ENCODE peak calls at places on chromosome 12, in four cellular contexts. Z is fibroblast of the aortic adventitia, R is DND-41, C is suprapubic skin. M is an unnamed sample.

GRCh38 chr12:103877288-103877687 is 36.3 kb upstream of the NT5DC3 start:
- DNase-seq in C (no peak), R (no peak), Z (no peak), M (peak; percentile 49)

GRCh38 chr12:124210991-124211577 is 83.8 kb upstream of the RFLNA start:
- DNase-seq in C (no peak), R (no peak), Z (no peak), M (no peak)

GRCh38 chr12:111448266-111448830 is 42.6 kb downstream of the SH2B3 start:
- DNase-seq in R (peak; percentile 2), C (peak; percentile 58), Z (no peak), M (peak; percentile 6)

GRCh38 chr12:28899951-28900350 is 249.1 kb upstream of the FAR2 start:
- DNase-seq in C (no peak), Z (peak; percentile 84), R (no peak), M (no peak)

GRCh38 chr12:64099430-64099829 is 122.7 kb downstream of the KICS2 start:
- DNase-seq in Z (peak; percentile 99), C (no peak), R (no peak), M (no peak)

GRCh38 chr12:6771091-6771495 is 1.2 kb upstream of the LAG3 start:
- DNase-seq in Z (no peak), R (no peak), C (no peak), M (peak; percentile 53)

GRCh38 chr12:31008961-31009840 is 64.5 kb upstream of the DDX11 start:
- DNase-seq in C (peak; percentile 71), R (no peak), Z (no peak), M (no peak)

GRCh38 chr12:123445388-123446344 is 9.2 kb upstream of the RILPL2 start:
- DNase-seq in R (no peak), Z (peak; percentile 90), C (no peak), M (no peak)

GRCh38 chr12:130700492-130701401 is 15.4 kb downstream of the RIMBP2 start:
- DNase-seq in R (peak; percentile 38), Z (no peak), C (peak; percentile 41), M (no peak)

GRCh38 chr12:20508962-20509361 is 140.6 kb downstream of the PDE3A start:
- DNase-seq in Z (no peak), C (no peak), R (no peak), M (no peak)

GRCh38 chr12:74526535-74526934 is 11.1 kb upstream of the ATXN7L3B start:
- DNase-seq in R (no peak), Z (no peak), C (no peak), M (no peak)

GRCh38 chr12:68559246-68559645 is 51.5 kb upstream of the RAP1B start:
- DNase-seq in Z (peak; percentile 18), C (no peak), R (no peak), M (peak; percentile 47)

GRCh38 chr12:62787023-62787422 is 147.9 kb downstream of the PPM1H start:
- DNase-seq in R (no peak), C (no peak), Z (no peak), M (peak; percentile 37)

GRCh38 chr12:64056741-64057140 is 165.4 kb downstream of the KICS2 start:
- DNase-seq in R (no peak), C (no peak), Z (no peak), M (no peak)

GRCh38 chr12:7403466-7403865 is 40.5 kb downstream of the CD163L1 start:
- DNase-seq in Z (no peak), R (no peak), C (no peak), M (no peak)

GRCh38 chr12:107519906-107520859 is 165.4 kb upstream of the PWP1 start:
- DNase-seq in Z (no peak), R (no peak), C (no peak), M (peak; percentile 85)

GRCh38 chr12:11861864-11862600 is 208.7 kb upstream of the BCL2L14 start:
- DNase-seq in R (no peak), Z (no peak), C (no peak), M (no peak)

GRCh38 chr12:50203691-50204090 is 36.5 kb upstream of the CERS5 start:
- DNase-seq in R (no peak), C (no peak), Z (no peak), M (no peak)

GRCh38 chr12:24767016-24767415 is 181.9 kb downstream of the BCAT1 start:
- DNase-seq in C (no peak), Z (no peak), R (no peak), M (no peak)

GRCh38 chr12:57452181-57452936 is 2.7 kb upstream of the INHBE start:
- DNase-seq in Z (peak; percentile 86), R (no peak), C (no peak), M (peak; percentile 39)
- H3K4me3 ChIP-seq in Z (no peak overlapping the region), R (no peak overlapping the region), C (no peak overlapping the region), M (no peak overlapping the region)

DNA sequence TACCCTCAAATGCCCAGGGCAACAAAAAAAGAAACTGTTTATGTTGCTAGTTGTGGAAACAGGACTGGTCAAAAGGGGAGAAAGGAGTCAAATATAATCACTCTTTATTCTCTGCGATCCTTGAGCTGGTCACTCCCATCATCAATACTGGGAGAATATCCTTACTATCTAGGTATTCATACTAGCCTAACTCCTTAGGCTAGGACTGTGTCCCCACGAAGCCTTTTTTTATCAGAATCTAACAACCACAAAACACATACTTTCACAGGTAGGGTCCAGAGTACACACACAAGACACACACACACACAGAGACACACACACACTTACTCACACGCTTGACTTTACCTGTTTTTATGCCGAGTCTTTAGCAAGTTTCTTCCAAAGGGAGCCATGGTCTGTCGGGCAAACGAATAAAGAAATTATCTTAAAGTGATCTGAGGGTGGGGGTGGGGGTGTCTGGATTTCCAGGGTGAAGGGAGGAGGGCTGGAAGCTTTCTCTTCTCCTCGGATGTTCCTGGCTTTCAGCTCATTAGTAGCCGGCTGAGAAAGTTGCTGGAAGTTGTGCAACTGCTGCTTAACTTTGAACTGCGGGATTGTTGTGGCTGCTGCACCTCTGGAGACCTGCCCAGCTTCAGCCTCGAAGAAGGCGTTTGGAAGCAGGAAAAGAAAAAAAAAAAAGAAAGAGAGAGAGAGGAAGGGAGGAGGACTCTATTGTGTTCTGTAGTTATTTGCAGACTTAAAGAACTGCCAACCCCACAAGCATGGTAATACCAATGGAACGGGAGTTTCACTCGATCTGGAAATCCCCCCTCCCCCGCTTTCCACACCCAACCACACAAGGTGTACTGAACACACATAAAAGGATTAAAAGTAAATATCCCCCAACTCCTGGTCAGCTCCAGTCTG is at the start of gene RASSF9:
- DNase-seq in R (no peak), Z (peak; percentile 98), C (no peak), M (no peak)
- H3K4me3 ChIP-seq in R (no peak within 1 kb of the TSS), Z (peak within 1 kb of the TSS; percentile 68), C (peak within 1 kb of the TSS; percentile 52), M (no peak within 1 kb of the TSS)

GRCh38 chr12:128445728-128446127 is 178.8 kb downstream of the TMEM132C start:
- DNase-seq in R (no peak), Z (no peak), C (no peak), M (no peak)

GRCh38 chr12:128450810-128451209 is 183.8 kb downstream of the TMEM132C start:
- DNase-seq in Z (no peak), R (no peak), C (no peak), M (no peak)

DNA sequence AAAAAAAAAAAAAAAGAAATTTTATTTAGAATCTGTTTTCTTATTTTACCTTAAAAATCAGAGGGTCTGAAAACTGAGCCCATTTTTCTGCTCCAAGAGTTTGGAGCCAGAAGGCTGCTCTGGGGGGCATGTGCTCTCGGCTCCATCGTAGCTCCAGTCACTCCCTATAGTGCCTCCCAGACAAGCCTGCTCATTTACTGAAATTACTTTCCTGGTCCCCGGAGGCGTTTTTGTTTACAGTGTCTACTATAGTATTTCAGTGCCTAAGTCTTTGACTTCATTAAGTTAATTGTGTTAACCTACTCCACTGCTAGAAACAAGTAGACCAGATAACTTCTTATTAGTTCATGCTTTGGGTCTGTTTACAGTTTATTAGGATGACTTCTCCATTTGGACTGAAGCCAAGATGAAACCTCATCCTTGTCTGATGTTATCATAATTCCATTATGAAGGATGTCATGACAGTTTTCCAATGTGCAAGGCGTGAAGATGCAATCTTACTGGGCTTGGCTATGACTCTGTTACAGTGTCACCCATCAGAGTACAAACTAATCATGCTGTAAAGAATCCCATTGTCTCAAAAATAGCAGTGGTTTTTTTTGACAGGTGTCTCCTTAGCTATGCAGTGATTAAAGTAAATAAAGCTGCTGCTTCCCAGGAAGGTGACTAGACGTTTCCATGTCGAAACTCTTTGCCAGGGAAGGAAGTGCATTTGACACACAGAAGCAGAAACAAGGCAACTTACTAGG is 182.3 kb downstream of the TMEM132C start:
- DNase-seq in C (no peak), Z (no peak), R (no peak), M (no peak)
- H3K4me3 ChIP-seq in C (no peak overlapping the region), Z (no peak overlapping the region), R (no peak overlapping the region), M (no peak overlapping the region)

GRCh38 chr12:32901553-32901952 is 5.0 kb upstream of the PKP2 start:
- DNase-seq in R (no peak), Z (peak; percentile 21), C (no peak), M (no peak)
- H3K4me3 ChIP-seq in R (no peak overlapping the region), Z (no peak overlapping the region), C (no peak overlapping the region), M (no peak overlapping the region)

M was measured in NB4.